ENCODE peak calls at places on chromosomes 7 and 10, in ten cellular contexts. X is sigmoid colon, J is adipocyte, K is kidney epithelial cell, N is GM23248, W is body of pancreas, O is aorta, S is psoas muscle, R is bronchial epithelial cell, Z is neuronal stem cell. I is an unnamed sample. For H3K36me3, the result is how much of the 10 kb centered on the place peaks cover.

GRCh38 chr7:3244241-3244814 is 56.7 kb upstream of the SDK1 start:
- DNase-seq in W (no peak), S (no peak), X (no peak), J (peak), O (no peak), Z (no peak), K (peak), R (peak), N (peak), I (no peak)

GRCh38 chr10:126935263-126935946 is 30.2 kb downstream of the DOCK1 start:
- DNase-seq in X (no peak), W (no peak), O (no peak), J (no peak), K (no peak), Z (no peak), R (peak), N (peak), S (no peak), I (no peak)

GRCh38 chr7:43302211-43302711 is 189.8 kb downstream of the HECW1 start:
- DNase-seq in J (no peak), O (no peak), S (no peak), W (no peak), N (peak), Z (no peak), X (no peak), R (peak), K (peak), I (peak)

GRCh38 chr10:112650588-112651030 is 203.6 kb downstream of the VTI1A start:
- DNase-seq in W (no peak), O (no peak), Z (no peak), R (peak), X (no peak), S (no peak), N (peak), J (peak), K (no peak), I (no peak)

GRCh38 chr7:69670701-69671100 is 72.4 kb downstream of the AUTS2 start:
- DNase-seq in K (no peak), J (peak), Z (no peak), W (no peak), R (no peak), N (peak), O (no peak), S (no peak), X (no peak), I (no peak)

GRCh38 chr10:120422459-120422858 is 34.6 kb upstream of the PLPP4 start:
- DNase-seq in O (no peak), K (peak), X (no peak), J (peak), S (no peak), N (peak), Z (no peak), R (peak), W (no peak), I (peak)

GRCh38 chr7:155161690-155162089 is 91.6 kb downstream of the HTR5A start:
- DNase-seq in R (no peak), Z (no peak), J (no peak), X (no peak), K (no peak), N (no peak), S (no peak), O (no peak), W (no peak), I (no peak)

GRCh38 chr7:7432979-7433378 is 102.7 kb downstream of the COL28A1 start:
- DNase-seq in R (no peak), W (no peak), N (no peak), S (no peak), O (no peak), J (no peak), K (no peak), Z (no peak), X (no peak), I (no peak)

GRCh38 chr7:151804756-151805503 is 72.0 kb downstream of the PRKAG2 start:
- DNase-seq in K (no peak), X (no peak), R (no peak), O (peak), J (no peak), N (no peak), W (no peak), S (no peak), Z (no peak), I (no peak)

GRCh38 chr7:95526128-95526738 is 40.5 kb downstream of the ASB4 start:
- DNase-seq in O (no peak), S (no peak), N (no peak), R (no peak), K (no peak), W (no peak), Z (no peak), X (no peak), J (no peak), I (no peak)

GRCh38 chr7:34385385-34385784 is 272.6 kb upstream of the NPSR1 start:
- DNase-seq in O (no peak), W (no peak), N (no peak), Z (no peak), S (no peak), R (peak), K (peak), X (no peak), J (peak), I (no peak)

GRCh38 chr10:18650618-18651017 is 769 bp downstream of the NSUN6 start:
- DNase-seq in O (no peak), W (no peak), Z (no peak), R (peak), X (no peak), J (no peak), N (peak), S (no peak), K (no peak), I (no peak)

GRCh38 chr7:37982423-37982822 is 62.0 kb downstream of the EPDR1 start:
- DNase-seq in Z (no peak), R (no peak), N (no peak), O (no peak), S (no peak), J (no peak), W (no peak), X (no peak), K (no peak), I (no peak)

GRCh38 chr10:15725603-15726002 is 5.9 kb upstream of the ITGA8 start:
- DNase-seq in W (peak), R (peak), J (peak), S (no peak), X (no peak), K (peak), Z (no peak), O (no peak), N (peak), I (no peak)

GRCh38 chr7:141276031-141276430 is 202.2 kb downstream of the TMEM178B start:
- DNase-seq in X (no peak), J (no peak), W (peak), S (no peak), N (no peak), Z (no peak), K (peak), R (peak), O (no peak), I (no peak)

GRCh38 chr7:12434012-12434642 is 30.5 kb upstream of the VWDE start:
- DNase-seq in Z (no peak), S (no peak), K (no peak), O (no peak), N (peak), R (no peak), W (no peak), X (no peak), J (peak), I (no peak)

GRCh38 chr10:97888641-97889262 is 39.1 kb downstream of the GOLGA7B start:
- DNase-seq in K (peak), S (no peak), N (peak), Z (no peak), R (peak), X (no peak), W (peak), O (no peak), J (peak), I (peak)

GRCh38 chr7:23490357-23491131 is 20.3 kb upstream of the IGF2BP3 start:
- DNase-seq in S (peak), Z (no peak), N (peak), X (peak), W (peak), R (no peak), K (no peak), O (peak), J (peak), I (no peak)

GRCh38 chr7:140889645-140890044 is 35.1 kb downstream of the BRAF start:
- DNase-seq in S (no peak), K (no peak), W (no peak), X (no peak), O (no peak), Z (no peak), J (no peak), N (no peak), R (no peak), I (no peak)

GRCh38 chr10:97928897-97929296 is 79.3 kb downstream of the GOLGA7B start:
- DNase-seq in K (no peak), W (no peak), Z (no peak), R (no peak), O (peak), X (no peak), N (no peak), S (no peak), J (no peak), I (no peak)

GRCh38 chr10:33612116-33612515 is 277.6 kb upstream of the NRP1 start:
- DNase-seq in O (no peak), Z (no peak), X (no peak), N (peak), S (no peak), W (no peak), R (peak), J (peak), K (no peak), I (peak)

GRCh38 chr7:158082761-158083160 is 504.9 kb downstream of the PTPRN2 start:
- DNase-seq in W (no peak), J (no peak), R (no peak), Z (no peak), N (no peak), O (no peak), X (no peak), S (peak), K (no peak), I (no peak)

GRCh38 chr7:25260862-25261454 is 32.7 kb upstream of the NPVF start:
- DNase-seq in K (no peak), R (peak), J (peak), S (no peak), O (no peak), X (no peak), N (peak), Z (no peak), W (no peak), I (no peak)

GRCh38 chr10:33897255-33897893 is 562.9 kb upstream of the NRP1 start:
- DNase-seq in X (no peak), O (no peak), K (no peak), N (peak), W (no peak), S (no peak), R (peak), Z (no peak), J (peak), I (peak)

GRCh38 chr10:117391436-117392205 is 16.4 kb upstream of the PDZD8 start:
- DNase-seq in J (no peak), N (peak), O (no peak), R (peak), W (peak), X (no peak), K (no peak), S (peak), Z (no peak), I (no peak)

GRCh38 chr7:23713285-23714235 is 3.5 kb downstream of the STK31 start:
- DNase-seq in R (peak), S (no peak), X (no peak), J (peak), O (no peak), Z (no peak), N (peak), W (no peak), K (peak), I (peak)

DNA sequence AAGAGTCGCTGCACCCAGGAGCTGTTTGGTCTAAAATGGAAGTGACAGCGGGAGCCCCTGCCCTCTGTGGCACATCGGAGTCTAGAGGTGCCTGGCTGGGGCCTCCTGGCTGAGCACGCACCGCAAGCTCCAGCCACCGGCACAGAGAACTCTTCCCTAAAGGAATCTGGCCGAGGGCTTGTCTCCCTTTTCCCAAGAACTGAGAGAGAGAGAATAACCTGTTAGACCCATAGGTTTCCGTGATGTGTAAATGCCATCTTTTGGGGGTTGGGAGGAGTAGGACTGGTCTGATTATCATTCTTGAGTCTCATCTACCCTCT is 47.3 kb downstream of the PROSER2 start:
- DNase-seq in X (peak), K (no peak), N (no peak), Z (no peak), O (no peak), J (no peak), S (peak), R (no peak), W (no peak), I (no peak)
- H3K4me3 ChIP-seq in X (peak), K (no peak), N (no peak), Z (no peak), O (no peak), J (no peak), S (peak), R (no peak), W (no peak), I (no peak)

DNA sequence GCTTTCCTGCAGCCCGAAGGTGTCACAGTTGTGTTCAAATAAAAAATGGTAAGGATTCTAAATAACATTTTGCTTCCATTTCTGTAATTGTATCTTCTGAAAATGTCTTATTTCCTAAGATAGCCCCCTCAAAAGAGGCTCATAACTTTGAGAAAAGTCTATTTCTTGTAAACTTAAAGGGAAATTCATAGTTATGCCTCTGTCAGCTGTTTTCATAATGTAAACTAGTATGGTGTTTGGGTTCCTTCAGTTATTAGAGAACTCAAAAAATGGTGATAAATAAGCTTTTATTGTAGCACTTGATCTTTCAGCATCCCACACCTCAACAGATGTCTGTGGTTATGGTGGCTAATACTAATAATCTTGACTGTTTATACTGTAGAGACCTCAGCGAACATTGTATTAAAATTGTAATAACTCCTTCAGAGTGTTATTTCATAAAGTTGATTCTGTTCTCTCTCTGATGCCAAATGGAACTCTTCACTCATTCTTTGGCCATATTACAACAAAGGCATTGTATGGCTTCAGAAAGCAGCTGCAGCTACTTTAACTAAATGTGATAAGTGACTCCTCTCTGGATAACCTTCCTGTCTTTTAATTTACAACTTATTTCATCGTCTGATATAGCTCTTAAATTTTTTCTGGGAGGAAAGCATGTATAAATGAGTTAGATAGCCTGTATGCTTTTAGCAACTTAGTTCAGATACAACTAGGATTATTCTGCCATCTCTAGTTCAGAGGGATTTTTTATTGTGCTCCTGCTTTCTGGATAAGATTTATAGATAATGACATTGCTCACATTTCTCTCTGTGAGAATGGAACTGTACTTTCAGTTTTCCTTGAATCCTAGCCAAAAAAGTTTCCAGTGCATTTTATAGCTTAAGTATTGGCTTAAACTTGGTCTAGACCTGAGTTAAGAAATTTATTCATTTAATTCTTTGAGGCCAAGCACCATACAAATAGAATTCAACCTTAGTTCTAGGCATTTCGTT is 57.4 kb downstream of the KLHDC10 start:
- DNase-seq in R (no peak), K (no peak), S (no peak), Z (no peak), O (no peak), W (no peak), N (no peak), X (no peak), J (peak), I (no peak)
- H3K36me3 ChIP-seq in R (under half), K (under half), S (half or more), Z (under half), O (under half), W (under half), N (under half), X (half or more), J (half or more), I (under half)

DNA sequence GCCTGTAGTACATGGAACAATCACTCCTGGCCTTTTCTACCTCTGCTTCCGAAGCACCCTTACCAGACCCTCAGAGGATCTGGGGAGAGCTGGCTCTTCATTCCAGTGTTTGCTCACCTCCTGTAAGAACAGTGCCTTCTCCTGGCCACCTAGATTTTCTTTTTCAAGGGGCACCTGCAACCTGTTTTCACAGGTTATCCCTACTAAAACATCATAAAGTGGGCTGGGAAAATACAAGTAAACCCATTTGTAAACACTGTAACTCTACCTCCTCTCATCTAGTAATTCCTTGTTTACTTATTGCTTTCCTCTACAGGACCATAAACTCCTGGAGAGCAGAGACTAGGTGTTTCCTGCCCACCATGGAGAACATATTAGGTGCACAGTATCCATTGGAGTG is 1.1 kb downstream of the PIK3AP1 start:
- DNase-seq in X (no peak), N (no peak), R (no peak), Z (no peak), K (no peak), O (no peak), J (no peak), W (peak), S (no peak), I (no peak)
- H3K4me3 ChIP-seq in X (peak), N (no peak), R (no peak), Z (no peak), K (no peak), O (no peak), J (no peak), W (no peak), S (peak), I (no peak)

DNA sequence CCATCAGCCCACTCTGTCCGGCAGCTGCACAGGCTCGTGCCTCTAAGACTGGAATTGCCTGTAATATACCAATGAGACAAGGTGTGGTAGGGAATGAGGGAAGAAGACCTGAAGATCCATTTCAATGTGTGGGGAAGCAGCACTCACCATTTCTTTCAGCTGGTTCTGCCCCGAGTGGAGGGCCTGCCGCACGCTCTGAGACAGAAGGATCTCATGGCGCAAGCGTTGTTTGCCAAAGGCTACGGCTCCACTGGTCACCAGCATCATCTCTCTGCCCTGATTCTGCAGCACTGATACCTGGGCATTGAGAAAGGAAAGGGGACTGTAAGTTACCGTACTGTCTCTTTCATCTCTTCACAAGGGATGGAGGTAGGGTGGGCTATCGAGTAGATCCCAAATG is 19.4 kb downstream of the ALDH18A1 start:
- DNase-seq in Z (no peak), S (no peak), K (no peak), J (no peak), X (no peak), N (no peak), R (no peak), W (no peak), O (no peak), I (no peak)
- H3K36me3 ChIP-seq in Z (under half), S (half or more), K (under half), J (half or more), X (half or more), N (half or more), R (under half), W (under half), O (under half), I (under half)

GRCh38 chr10:79434816-79435215 is 10.6 kb downstream of the ZCCHC24 start:
- DNase-seq in O (peak), X (peak), J (peak), N (peak), W (no peak), R (peak), K (no peak), Z (no peak), S (peak), I (no peak)
- H3K4me3 ChIP-seq in O (no peak), X (no peak), J (peak), N (peak), W (no peak), R (no peak), K (no peak), Z (no peak), S (peak), I (no peak)